ENCODE peak calls at places on chromosomes 13 and 19, in seven cellular contexts. O, Q, G, S, Y, L and R are unnamed samples.

GRCh38 chr19:38691938-38692457 is 44.5 kb downstream of the ACTN4 start:
- DNase-seq in O (no peak), Q (no peak), G (peak), S (no peak), Y (no peak), L (no peak), R (peak)

GRCh38 chr13:114002771-114003321 is 29.0 kb upstream of the C13orf46 start:
- DNase-seq in O (no peak), Q (no peak), G (no peak), S (no peak), Y (no peak), L (no peak), R (no peak)

GRCh38 chr13:51557875-51558604 is 26.2 kb upstream of the WDFY2 start:
- DNase-seq in O (no peak), Q (no peak), G (peak), S (no peak), Y (no peak), L (no peak), R (no peak)

GRCh38 chr13:29936051-29936813 is 85.8 kb upstream of the UBL3 start:
- DNase-seq in O (no peak), Q (no peak), G (no peak), S (no peak), Y (peak), L (no peak), R (no peak)

GRCh38 chr13:111247552-111247951 is 72.9 kb upstream of the TEX29 start:
- DNase-seq in O (no peak), Q (no peak), G (no peak), S (no peak), Y (no peak), L (no peak), R (no peak)

GRCh38 chr19:31261019-31261595 is 88.1 kb downstream of the TSHZ3 start:
- DNase-seq in O (peak), Q (no peak), G (no peak), S (no peak), Y (no peak), L (no peak), R (no peak)

GRCh38 chr13:46087481-46087880 is 17.4 kb downstream of the CPB2 start:
- DNase-seq in O (no peak), Q (no peak), G (no peak), S (no peak), Y (no peak), L (no peak), R (no peak)

GRCh38 chr19:6590458-6591319 is at the start of gene CD70:
- DNase-seq in O (peak), Q (peak), G (no peak), S (peak), Y (peak), L (peak), R (no peak)

GRCh38 chr13:75792526-75793187 is 156.5 kb downstream of the LMO7 start:
- DNase-seq in O (no peak), Q (no peak), G (peak), S (peak), Y (no peak), L (peak), R (no peak)

GRCh38 chr13:52348081-52348480 is 57.9 kb downstream of the THSD1 start:
- DNase-seq in O (no peak), Q (no peak), G (peak), S (no peak), Y (no peak), L (no peak), R (no peak)

GRCh38 chr13:107379398-107380155 is 811.6 kb upstream of the ARGLU1 start:
- DNase-seq in O (no peak), Q (no peak), G (no peak), S (no peak), Y (no peak), L (no peak), R (no peak)

GRCh38 chr13:97853550-97853949 is 99.9 kb upstream of the IPO5 start:
- DNase-seq in O (no peak), Q (no peak), G (no peak), S (no peak), Y (no peak), L (no peak), R (no peak)

GRCh38 chr19:54081032-54081431 is at the start of gene TARM1:
- DNase-seq in O (no peak), Q (no peak), G (no peak), S (no peak), Y (no peak), L (no peak), R (no peak)

GRCh38 chr13:62119739-62120700 is 704.4 kb upstream of the PCDH20 start:
- DNase-seq in O (no peak), Q (peak), G (no peak), S (peak), Y (no peak), L (peak), R (no peak)

GRCh38 chr19:8575467-8575997 is 1.7 kb downstream of the MYO1F start:
- DNase-seq in O (peak), Q (no peak), G (no peak), S (no peak), Y (peak), L (peak), R (no peak)

GRCh38 chr13:91836554-91836953 is 438.1 kb downstream of the GPC5 start:
- DNase-seq in O (no peak), Q (no peak), G (no peak), S (no peak), Y (no peak), L (no peak), R (no peak)

GRCh38 chr19:40689339-40690049 is 957 bp downstream of the NUMBL start:
- DNase-seq in O (peak), Q (peak), G (no peak), S (no peak), Y (no peak), L (peak), R (no peak)

GRCh38 chr19:17703823-17704463 is 15.3 kb upstream of the MAP1S start:
- DNase-seq in O (peak), Q (peak), G (no peak), S (no peak), Y (peak), L (peak), R (no peak)

GRCh38 chr19:19746286-19747213 is 13.6 kb upstream of the ZNF14 start:
- DNase-seq in O (peak), Q (no peak), G (no peak), S (no peak), Y (no peak), L (peak), R (peak)

GRCh38 chr19:2507109-2507508 is 31.2 kb downstream of the GADD45B start:
- DNase-seq in O (no peak), Q (no peak), G (no peak), S (peak), Y (no peak), L (no peak), R (no peak)

GRCh38 chr13:111328803-111329410 is 8.5 kb downstream of the TEX29 start:
- DNase-seq in O (no peak), Q (no peak), G (no peak), S (no peak), Y (no peak), L (no peak), R (peak)

GRCh38 chr13:97879646-97880297 is 73.7 kb upstream of the IPO5 start:
- DNase-seq in O (no peak), Q (no peak), G (peak), S (peak), Y (no peak), L (peak), R (no peak)

GRCh38 chr13:46288570-46289259 is 77.0 kb downstream of the LRRC63 start:
- DNase-seq in O (no peak), Q (peak), G (no peak), S (peak), Y (no peak), L (peak), R (no peak)

GRCh38 chr13:46388846-46389245 is 1.8 kb upstream of the RUBCNL start:
- DNase-seq in O (no peak), Q (no peak), G (no peak), S (no peak), Y (no peak), L (peak), R (no peak)

GRCh38 chr19:58305932-58306323 is 751 bp downstream of the ERVK3-1 start:
- DNase-seq in O (no peak), Q (no peak), G (no peak), S (peak), Y (no peak), L (no peak), R (no peak)

GRCh38 chr13:112900691-112901091 is 68.3 kb upstream of the MCF2L start:
- DNase-seq in O (peak), Q (peak), G (no peak), S (no peak), Y (no peak), L (no peak), R (no peak)

GRCh38 chr19:19399733-19400438 is 5.6 kb upstream of the GATAD2A start:
- DNase-seq in O (no peak), Q (no peak), G (no peak), S (no peak), Y (no peak), L (no peak), R (no peak)

GRCh38 chr19:28485300-28485699 is 727.7 kb downstream of the UQCRFS1 start:
- DNase-seq in O (no peak), Q (no peak), G (no peak), S (no peak), Y (no peak), L (no peak), R (no peak)

GRCh38 chr13:24887759-24888158 is 123.8 kb downstream of the RNF17 start:
- DNase-seq in O (no peak), Q (no peak), G (no peak), S (no peak), Y (no peak), L (no peak), R (no peak)

GRCh38 chr19:38736036-38736412 is 8.2 kb downstream of the CAPN12 start:
- DNase-seq in O (peak), Q (peak), G (no peak), S (peak), Y (peak), L (peak), R (peak)

GRCh38 chr19:42420055-42420544 is 7.1 kb downstream of the LIPE start:
- DNase-seq in O (peak), Q (peak), G (no peak), S (peak), Y (peak), L (peak), R (no peak)

GRCh38 chr13:36758345-36758744 is 60.7 kb upstream of the RFXAP start:
- DNase-seq in O (no peak), Q (no peak), G (no peak), S (no peak), Y (no peak), L (peak), R (no peak)

GRCh38 chr13:39577833-39578232 is 25.2 kb downstream of the LHFPL6 start:
- DNase-seq in O (no peak), Q (no peak), G (no peak), S (no peak), Y (no peak), L (no peak), R (no peak)

GRCh38 chr13:46636451-46636850 is 83.5 kb downstream of the LRCH1 start:
- DNase-seq in O (no peak), Q (no peak), G (no peak), S (no peak), Y (no peak), L (no peak), R (no peak)

GRCh38 chr19:1069009-1069779 is 2.2 kb downstream of the ARHGAP45 start:
- DNase-seq in O (no peak), Q (no peak), G (no peak), S (no peak), Y (no peak), L (no peak), R (no peak)

GRCh38 chr19:1073063-1073955 is 6.3 kb downstream of the ARHGAP45 start:
- DNase-seq in O (no peak), Q (no peak), G (no peak), S (no peak), Y (no peak), L (no peak), R (no peak)

GRCh38 chr19:1072371-1073015 is 5.5 kb downstream of the ARHGAP45 start:
- DNase-seq in O (no peak), Q (no peak), G (no peak), S (no peak), Y (no peak), L (no peak), R (no peak)

GRCh38 chr19:1070576-1070930 is 3.6 kb downstream of the ARHGAP45 start:
- DNase-seq in O (peak), Q (peak), G (no peak), S (no peak), Y (no peak), L (peak), R (no peak)

DNA sequence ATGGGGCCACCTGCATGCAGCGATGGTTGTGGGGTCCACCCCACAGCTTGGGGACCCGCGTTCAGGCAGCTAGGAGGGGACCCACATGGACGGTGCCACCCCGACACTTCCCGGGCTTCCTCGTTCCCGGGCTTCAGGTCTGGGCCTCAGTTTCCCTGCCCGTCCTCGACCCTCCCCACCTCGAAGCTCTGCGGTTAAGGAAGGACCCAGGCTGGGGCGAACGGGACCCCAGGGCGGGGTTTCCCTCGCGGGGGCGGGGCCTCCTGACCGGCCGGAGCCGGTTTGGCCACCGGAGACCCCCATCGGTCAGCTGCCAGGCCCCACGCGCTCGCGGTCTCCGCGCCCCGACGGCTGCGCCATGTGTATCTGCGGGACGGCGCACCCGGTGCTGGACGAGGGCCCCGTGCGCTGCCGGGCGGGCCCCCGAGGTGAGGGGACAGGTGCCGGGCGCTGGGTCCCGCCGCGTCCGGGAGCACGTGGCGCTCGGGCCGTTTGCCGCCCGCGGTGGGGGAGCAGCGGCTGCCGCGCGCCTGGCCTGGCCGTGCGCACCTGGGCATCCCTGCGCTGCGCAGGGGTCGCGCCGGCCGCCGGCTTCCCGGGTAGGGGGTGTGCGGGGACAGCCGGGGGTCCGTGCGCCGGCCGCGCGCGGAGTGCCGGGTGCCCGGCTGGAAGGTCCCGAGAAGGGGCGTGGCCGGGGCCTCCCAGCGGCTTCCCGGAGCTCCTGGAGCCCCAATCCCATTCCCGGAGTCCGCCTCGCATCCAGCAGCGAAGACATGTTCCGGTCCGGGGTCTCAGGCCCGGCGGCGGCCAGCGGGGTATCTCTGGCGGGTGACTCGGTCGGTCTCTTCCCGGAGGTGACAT is 4.2 kb downstream of the ARHGAP45 start:
- DNase-seq in O (peak), Q (peak), G (no peak), S (no peak), Y (no peak), L (no peak), R (no peak)
- H3K4me3 ChIP-seq in O (peak), Q (peak), G (no peak), S (no peak), Y (peak), L (no peak), R (peak)

DNA sequence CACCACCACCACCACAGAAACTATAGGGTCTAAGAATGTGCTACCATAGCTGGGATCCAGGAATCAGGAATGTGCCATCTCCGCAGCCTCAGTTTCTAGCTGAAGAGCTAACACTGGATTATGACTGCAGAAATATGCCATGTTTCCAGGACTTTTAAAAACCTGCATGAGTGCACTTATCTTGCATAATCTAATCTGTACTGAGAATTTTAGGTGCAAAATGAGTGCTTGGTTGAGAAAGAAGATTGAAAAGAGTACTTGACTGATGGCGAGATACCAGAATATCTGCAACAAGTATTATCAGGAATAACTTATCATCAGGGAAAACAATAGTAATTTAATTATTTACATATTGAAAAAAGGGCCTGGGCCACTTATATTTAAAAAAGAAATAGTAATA is 97.2 kb upstream of the FAM216B start:
- DNase-seq in O (no peak), Q (no peak), G (no peak), S (no peak), Y (no peak), L (peak), R (no peak)
- H3K27ac ChIP-seq in O (no peak), Q (no peak), G (no peak), S (no peak), Y (no peak), L (no peak), R (no peak)

DNA sequence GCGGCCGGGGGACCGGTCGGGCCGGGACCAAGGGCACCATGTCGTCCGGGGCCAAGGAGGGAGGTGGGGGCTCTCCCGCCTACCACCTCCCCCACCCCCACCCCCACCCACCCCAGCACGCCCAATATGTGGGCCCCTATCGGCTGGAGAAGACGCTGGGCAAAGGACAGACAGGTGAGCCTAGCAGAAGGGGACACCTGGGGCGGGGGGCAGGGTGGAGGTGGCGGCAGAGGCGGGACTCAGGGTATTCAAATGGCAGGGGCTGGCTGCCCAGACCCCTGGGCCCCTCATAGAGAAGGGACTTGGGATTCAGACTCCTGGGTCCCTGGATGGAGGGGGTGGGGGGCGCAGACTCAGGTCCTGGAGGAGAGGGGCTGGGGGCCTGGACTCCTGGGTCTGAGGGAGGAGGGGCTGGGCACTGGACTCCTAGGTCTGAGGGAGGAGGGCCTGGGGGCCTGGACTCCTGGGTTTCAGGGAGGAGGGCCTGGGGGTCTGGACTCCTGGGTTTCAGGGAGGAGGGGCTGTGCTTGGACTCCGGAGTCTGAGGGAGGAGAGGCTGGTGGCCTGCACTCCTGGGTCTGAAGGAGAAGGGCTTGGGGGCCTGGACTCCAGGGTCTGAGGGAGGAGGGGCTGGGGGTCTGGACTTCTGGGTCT is 735 bp downstream of the BRSK1 start:
- DNase-seq in O (peak), Q (peak), G (no peak), S (no peak), Y (no peak), L (peak), R (no peak)
- H3K4me3 ChIP-seq in O (peak), Q (peak), G (peak), S (peak), Y (no peak), L (no peak), R (peak)

GRCh38 chr19:49860716-49861100 is 6.7 kb downstream of the PNKP start:
- DNase-seq in O (no peak), Q (no peak), G (no peak), S (no peak), Y (no peak), L (no peak), R (no peak)
- H3K27ac ChIP-seq in O (peak), Q (no peak), G (no peak), S (no peak), Y (no peak), L (no peak), R (no peak)

DNA sequence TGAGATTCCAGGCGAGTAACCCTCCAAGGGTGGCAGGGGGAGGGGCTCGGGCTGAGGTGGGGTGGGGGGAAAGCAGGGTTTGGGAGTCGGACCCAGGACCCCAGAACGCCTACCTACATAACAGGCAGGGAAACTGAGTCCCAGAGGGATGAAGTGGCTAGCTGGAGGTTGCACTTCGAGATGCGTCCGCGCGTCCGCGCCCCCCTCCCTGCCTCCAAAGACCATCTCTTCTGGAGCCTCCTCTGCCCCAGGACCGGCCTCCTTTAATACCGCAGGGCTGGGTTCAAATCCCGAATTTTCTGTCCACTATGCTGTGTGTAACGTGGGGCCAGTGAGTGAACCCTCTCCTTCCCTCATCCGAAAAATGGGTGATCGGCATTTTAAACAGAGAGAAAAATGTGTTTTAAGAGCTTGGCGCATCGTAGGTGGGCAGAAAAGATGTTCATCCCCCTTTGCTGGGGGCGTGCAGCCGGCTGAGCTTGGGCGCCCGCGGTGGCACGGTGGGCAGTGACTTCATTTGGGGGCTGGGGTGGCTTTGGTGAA is 13.8 kb downstream of the TJP3 start:
- DNase-seq in O (no peak), Q (no peak), G (no peak), S (no peak), Y (no peak), L (no peak), R (no peak)
- H3K4me3 ChIP-seq in O (peak), Q (peak), G (no peak), S (peak), Y (peak), L (no peak), R (peak)

GRCh38 chr13:56510836-56511235 is 629.9 kb upstream of the PRR20A start:
- DNase-seq in O (no peak), Q (no peak), G (no peak), S (no peak), Y (no peak), L (no peak), R (no peak)
- H3K27ac ChIP-seq in O (no peak), Q (no peak), G (no peak), S (no peak), Y (no peak), L (no peak), R (no peak)

GRCh38 chr13:88541993-88542392 is 870.8 kb downstream of the SLITRK5 start:
- DNase-seq in O (no peak), Q (no peak), G (no peak), S (no peak), Y (no peak), L (no peak), R (no peak)
- H3K4me3 ChIP-seq in O (no peak), Q (no peak), G (no peak), S (no peak), Y (no peak), L (no peak), R (no peak)